ENCODE peak calls at places on chromosome 21, in nine cellular contexts. One of them, this sample, is unnamed.

GRCh38 chr21:15659768-15660423 is 69.9 kb upstream of the USP25 start:
- DNase-seq in K562: no peak
- DNase-seq in HCT116: no peak
- DNase-seq in endothelial cell of umbilical vein: no peak
- DNase-seq in WTC11: no peak
- DNase-seq in NB4: no peak
- DNase-seq in A549: peak; percentile 69
- DNase-seq in HepG2: peak; percentile 42
- DNase-seq in GM12878: no peak
- DNase-seq in this sample: no peak

GRCh38 chr21:37562920-37563640 is 196.5 kb downstream of the DYRK1A start:
- DNase-seq in K562: peak; percentile 42
- DNase-seq in HCT116: no peak
- DNase-seq in endothelial cell of umbilical vein: no peak
- DNase-seq in WTC11: peak; percentile 26
- DNase-seq in NB4: no peak
- DNase-seq in A549: no peak
- DNase-seq in HepG2: no peak
- DNase-seq in GM12878: no peak
- DNase-seq in this sample: no peak

GRCh38 chr21:44703731-44704635 is 7.0 kb downstream of the KRTAP10-12 start:
- DNase-seq in K562: no peak
- DNase-seq in HCT116: no peak
- DNase-seq in endothelial cell of umbilical vein: no peak
- DNase-seq in WTC11: no peak
- DNase-seq in NB4: no peak
- DNase-seq in A549: no peak
- DNase-seq in HepG2: no peak
- DNase-seq in GM12878: no peak
- DNase-seq in this sample: no peak

GRCh38 chr21:16079830-16080229 is 350.0 kb downstream of the USP25 start:
- DNase-seq in K562: no peak
- DNase-seq in HCT116: no peak
- DNase-seq in endothelial cell of umbilical vein: no peak
- DNase-seq in WTC11: no peak
- DNase-seq in NB4: no peak
- DNase-seq in A549: peak; percentile 38
- DNase-seq in HepG2: peak; percentile 72
- DNase-seq in GM12878: no peak
- DNase-seq in this sample: no peak

GRCh38 chr21:44925027-44925755 is 4.5 kb upstream of the ITGB2 start:
- DNase-seq in K562: no peak
- DNase-seq in HCT116: no peak
- DNase-seq in endothelial cell of umbilical vein: no peak
- DNase-seq in WTC11: no peak
- DNase-seq in NB4: peak; percentile 79
- DNase-seq in A549: no peak
- DNase-seq in HepG2: no peak
- DNase-seq in GM12878: no peak
- DNase-seq in this sample: no peak

GRCh38 chr21:36550761-36551160 is 70.8 kb upstream of the CLDN14 start:
- DNase-seq in K562: no peak
- DNase-seq in HCT116: no peak
- DNase-seq in endothelial cell of umbilical vein: no peak
- DNase-seq in WTC11: no peak
- DNase-seq in NB4: no peak
- DNase-seq in A549: no peak
- DNase-seq in HepG2: no peak
- DNase-seq in GM12878: no peak
- DNase-seq in this sample: peak; percentile 33

GRCh38 chr21:44890338-44890931 is 16.9 kb upstream of the PTTG1IP start:
- DNase-seq in K562: no peak
- DNase-seq in HCT116: no peak
- DNase-seq in endothelial cell of umbilical vein: no peak
- DNase-seq in WTC11: no peak
- DNase-seq in NB4: no peak
- DNase-seq in A549: no peak
- DNase-seq in HepG2: no peak
- DNase-seq in GM12878: no peak
- DNase-seq in this sample: no peak

GRCh38 chr21:16879479-16879878 is 633.4 kb upstream of the CXADR start:
- DNase-seq in K562: no peak
- DNase-seq in HCT116: no peak
- DNase-seq in endothelial cell of umbilical vein: no peak
- DNase-seq in WTC11: no peak
- DNase-seq in NB4: no peak
- DNase-seq in A549: no peak
- DNase-seq in HepG2: no peak
- DNase-seq in GM12878: no peak
- DNase-seq in this sample: no peak

GRCh38 chr21:27060190-27060589 is 93.3 kb upstream of the ADAMTS5 start:
- DNase-seq in K562: no peak
- DNase-seq in HCT116: no peak
- DNase-seq in endothelial cell of umbilical vein: no peak
- DNase-seq in WTC11: no peak
- DNase-seq in NB4: no peak
- DNase-seq in A549: no peak
- DNase-seq in HepG2: no peak
- DNase-seq in GM12878: no peak
- DNase-seq in this sample: no peak

GRCh38 chr21:45554477-45555175 is 12.4 kb upstream of the SLC19A1 start:
- DNase-seq in K562: peak; percentile 92
- DNase-seq in HCT116: peak; percentile 33
- DNase-seq in endothelial cell of umbilical vein: peak; percentile 75
- DNase-seq in WTC11: peak; percentile 80
- DNase-seq in NB4: peak; percentile 81
- DNase-seq in A549: peak; percentile 68
- DNase-seq in HepG2: peak; percentile 38
- DNase-seq in GM12878: peak; percentile 23
- DNase-seq in this sample: no peak

GRCh38 chr21:36282568-36283230 is 37.3 kb upstream of the MORC3 start:
- DNase-seq in K562: no peak
- DNase-seq in HCT116: no peak
- DNase-seq in endothelial cell of umbilical vein: no peak
- DNase-seq in WTC11: no peak
- DNase-seq in NB4: no peak
- DNase-seq in A549: no peak
- DNase-seq in HepG2: no peak
- DNase-seq in GM12878: no peak
- DNase-seq in this sample: no peak

GRCh38 chr21:41133896-41134522 is 34.0 kb upstream of the BACE2 start:
- DNase-seq in K562: peak; percentile 57
- DNase-seq in HCT116: peak; percentile 39
- DNase-seq in endothelial cell of umbilical vein: peak; percentile 39
- DNase-seq in WTC11: no peak
- DNase-seq in NB4: peak; percentile 36
- DNase-seq in A549: peak; percentile 41
- DNase-seq in HepG2: peak; percentile 49
- DNase-seq in GM12878: no peak
- DNase-seq in this sample: no peak

GRCh38 chr21:25626752-25627151 is 12.3 kb upstream of the JAM2 start:
- DNase-seq in K562: no peak
- DNase-seq in HCT116: no peak
- DNase-seq in endothelial cell of umbilical vein: no peak
- DNase-seq in WTC11: no peak
- DNase-seq in NB4: no peak
- DNase-seq in A549: no peak
- DNase-seq in HepG2: no peak
- DNase-seq in GM12878: no peak
- DNase-seq in this sample: no peak

GRCh38 chr21:31909153-31909771 is 36.4 kb downstream of the HUNK start:
- DNase-seq in K562: no peak
- DNase-seq in HCT116: no peak
- DNase-seq in endothelial cell of umbilical vein: no peak
- DNase-seq in WTC11: no peak
- DNase-seq in NB4: no peak
- DNase-seq in A549: no peak
- DNase-seq in HepG2: no peak
- DNase-seq in GM12878: no peak
- DNase-seq in this sample: no peak

GRCh38 chr21:36134820-36135390 is at the start of gene CBR3:
- DNase-seq in K562: no peak
- DNase-seq in HCT116: no peak
- DNase-seq in endothelial cell of umbilical vein: peak; percentile 66
- DNase-seq in WTC11: peak; percentile 30
- DNase-seq in NB4: peak; percentile 49
- DNase-seq in A549: peak; percentile 55
- DNase-seq in HepG2: no peak
- DNase-seq in GM12878: no peak
- DNase-seq in this sample: no peak

GRCh38 chr21:45364464-45365185 is 40.3 kb upstream of the COL18A1 start:
- DNase-seq in K562: no peak
- DNase-seq in HCT116: no peak
- DNase-seq in endothelial cell of umbilical vein: peak; percentile 75
- DNase-seq in WTC11: no peak
- DNase-seq in NB4: no peak
- DNase-seq in A549: peak; percentile 54
- DNase-seq in HepG2: no peak
- DNase-seq in GM12878: no peak
- DNase-seq in this sample: no peak

DNA sequence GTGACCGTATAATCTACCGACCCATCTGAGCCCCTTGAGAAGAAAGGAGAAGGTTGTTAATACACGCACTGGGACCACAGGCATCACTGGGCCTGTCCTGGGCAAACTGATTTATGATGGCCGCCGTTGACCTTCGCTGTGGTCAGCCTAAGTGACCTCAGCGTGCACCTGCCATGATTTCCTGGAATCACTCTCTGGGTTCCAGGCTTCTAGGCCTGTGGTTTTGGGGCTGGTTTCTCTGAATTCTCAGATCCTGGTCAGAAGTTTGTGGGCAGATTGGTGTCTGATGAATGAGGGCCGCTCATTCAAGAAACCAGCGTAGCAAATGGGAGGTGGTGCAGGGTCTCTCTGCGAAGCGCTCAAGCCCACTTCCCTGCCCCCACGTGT is 64.0 kb downstream of the SIK1 start:
- DNase-seq in K562: peak; percentile 31
- DNase-seq in HCT116: no peak
- DNase-seq in endothelial cell of umbilical vein: no peak
- DNase-seq in WTC11: no peak
- DNase-seq in NB4: no peak
- DNase-seq in A549: no peak
- DNase-seq in HepG2: no peak
- DNase-seq in GM12878: no peak
- DNase-seq in this sample: no peak
- TF ChIP-seq MAX in K562: no peak
- TF ChIP-seq MAX in HCT116: no peak
- TF ChIP-seq MAX in endothelial cell of umbilical vein: no peak
- TF ChIP-seq MAX in WTC11: no peak
- TF ChIP-seq MAX in NB4: no peak
- TF ChIP-seq MAX in A549: no peak
- TF ChIP-seq MAX in HepG2: no peak
- TF ChIP-seq MAX in GM12878: no peak
- TF ChIP-seq MAX in this sample: no peak

DNA sequence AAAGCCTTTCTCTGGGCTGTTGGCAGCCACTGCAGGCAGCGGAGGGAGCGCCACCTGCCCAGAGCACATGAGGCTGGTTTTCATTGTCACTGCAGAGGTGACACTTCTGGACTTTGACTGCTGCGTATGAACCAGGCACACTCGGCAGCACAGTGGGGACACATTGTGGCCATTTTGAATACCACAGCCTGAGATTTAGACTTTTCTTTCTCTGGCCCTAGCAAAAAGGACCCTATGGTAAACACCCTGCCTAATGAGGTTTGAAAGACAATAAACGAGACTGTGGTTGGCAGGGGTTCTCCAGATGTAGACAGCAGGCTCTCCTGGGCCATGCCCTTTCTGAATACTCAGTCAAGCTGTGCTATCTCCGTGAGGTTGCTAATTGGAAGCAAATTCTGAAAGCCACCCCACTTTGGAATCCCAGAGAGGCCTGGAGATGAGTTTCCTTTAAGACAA is 12.0 kb upstream of the KCNE2 start:
- DNase-seq in K562: peak; percentile 66
- DNase-seq in HCT116: peak; percentile 48
- DNase-seq in endothelial cell of umbilical vein: peak; percentile 39
- DNase-seq in WTC11: no peak
- DNase-seq in NB4: peak; percentile 69
- DNase-seq in A549: peak; percentile 34
- DNase-seq in HepG2: peak; percentile 80
- DNase-seq in GM12878: peak; percentile 28
- DNase-seq in this sample: no peak
- TF ChIP-seq MAX in K562: peak; percentile 79
- TF ChIP-seq MAX in HCT116: peak; percentile 73
- TF ChIP-seq MAX in endothelial cell of umbilical vein: no peak
- TF ChIP-seq MAX in WTC11: no peak
- TF ChIP-seq MAX in NB4: peak; percentile 68
- TF ChIP-seq MAX in A549: no peak
- TF ChIP-seq MAX in HepG2: peak; percentile 86
- TF ChIP-seq MAX in GM12878: no peak
- TF ChIP-seq MAX in this sample: no peak

GRCh38 chr21:23534833-23535232 is 2072.4 kb downstream of the MRPL39 start:
- DNase-seq in K562: no peak
- DNase-seq in HCT116: no peak
- DNase-seq in endothelial cell of umbilical vein: no peak
- DNase-seq in WTC11: no peak
- DNase-seq in NB4: no peak
- DNase-seq in A549: no peak
- DNase-seq in HepG2: no peak
- DNase-seq in GM12878: no peak
- DNase-seq in this sample: no peak
- TF ChIP-seq MAX in K562: no peak
- TF ChIP-seq MAX in HCT116: no peak
- TF ChIP-seq MAX in endothelial cell of umbilical vein: no peak
- TF ChIP-seq MAX in WTC11: no peak
- TF ChIP-seq MAX in NB4: no peak
- TF ChIP-seq MAX in A549: no peak
- TF ChIP-seq MAX in HepG2: no peak
- TF ChIP-seq MAX in GM12878: no peak
- TF ChIP-seq MAX in this sample: no peak

GRCh38 chr21:14303731-14304488 is 79.0 kb downstream of the HSPA13 start:
- DNase-seq in K562: no peak
- DNase-seq in HCT116: no peak
- DNase-seq in endothelial cell of umbilical vein: peak; percentile 3
- DNase-seq in WTC11: no peak
- DNase-seq in NB4: no peak
- DNase-seq in A549: no peak
- DNase-seq in HepG2: no peak
- DNase-seq in GM12878: no peak
- DNase-seq in this sample: no peak

GRCh38 chr21:14308234-14308633 is 74.7 kb downstream of the HSPA13 start:
- DNase-seq in K562: no peak
- DNase-seq in HCT116: no peak
- DNase-seq in endothelial cell of umbilical vein: no peak
- DNase-seq in WTC11: no peak
- DNase-seq in NB4: peak; percentile 62
- DNase-seq in A549: no peak
- DNase-seq in HepG2: no peak
- DNase-seq in GM12878: no peak
- DNase-seq in this sample: no peak

GRCh38 chr21:14306143-14306907 is 76.6 kb downstream of the HSPA13 start:
- DNase-seq in K562: no peak
- DNase-seq in HCT116: no peak
- DNase-seq in endothelial cell of umbilical vein: peak; percentile 43
- DNase-seq in WTC11: no peak
- DNase-seq in NB4: peak; percentile 28
- DNase-seq in A549: peak; percentile 26
- DNase-seq in HepG2: no peak
- DNase-seq in GM12878: no peak
- DNase-seq in this sample: no peak
- TF ChIP-seq MAX in K562: no peak
- TF ChIP-seq MAX in HCT116: no peak
- TF ChIP-seq MAX in endothelial cell of umbilical vein: no peak
- TF ChIP-seq MAX in WTC11: no peak
- TF ChIP-seq MAX in NB4: no peak
- TF ChIP-seq MAX in A549: no peak
- TF ChIP-seq MAX in HepG2: no peak
- TF ChIP-seq MAX in GM12878: no peak
- TF ChIP-seq MAX in this sample: no peak

This sample was measured in H1.